ENCODE peak calls at places on chromosomes 13 and 19, in ten cellular contexts. F, X, S, V, I, D, Z, R, O and B are unnamed samples.

GRCh38 chr13:51937320-51938290 is 73.6 kb downstream of the ATP7B start:
- DNase-seq in X (no peak), F (no peak), R (no peak), S (no peak), Z (no peak), I (no peak), D (no peak), O (no peak), V (no peak), B (no peak)

GRCh38 chr13:67231481-67231940 is 1.4 kb upstream of the PCDH9 start:
- DNase-seq in F (no peak), O (no peak), Z (no peak), V (no peak), R (no peak), X (no peak), D (no peak), S (peak; percentile 8), I (no peak), B (no peak)

GRCh38 chr13:50576156-50576555 is 267.3 kb downstream of the DLEU7 start:
- DNase-seq in R (peak; percentile 69), Z (no peak), D (no peak), V (no peak), I (peak; percentile 80), F (no peak), O (no peak), S (no peak), X (peak; percentile 62), B (no peak)

GRCh38 chr13:95571941-95572340 is 19.4 kb downstream of the CLDN10 start:
- DNase-seq in O (no peak), V (no peak), F (no peak), X (no peak), I (no peak), D (no peak), Z (no peak), R (no peak), S (no peak), B (no peak)

GRCh38 chr13:33784738-33785137 is 33.2 kb upstream of the RFC3 start:
- DNase-seq in Z (no peak), I (no peak), X (no peak), D (no peak), O (no peak), V (no peak), S (no peak), R (no peak), F (no peak), B (no peak)

GRCh38 chr13:80399340-80400163 is 58.6 kb upstream of the SPRY2 start:
- DNase-seq in S (no peak), O (peak; percentile 89), F (no peak), X (peak; percentile 23), I (no peak), R (peak; percentile 76), Z (no peak), D (no peak), V (no peak), B (peak; percentile 52)

GRCh38 chr13:78610381-78610883 is 7.1 kb upstream of the POU4F1 start:
- DNase-seq in S (peak; percentile 4), V (no peak), D (no peak), I (no peak), X (no peak), R (no peak), Z (no peak), F (no peak), O (peak; percentile 10), B (no peak)

GRCh38 chr13:104832265-104832664 is 1703.2 kb downstream of the EFNB2 start:
- DNase-seq in S (no peak), F (no peak), V (no peak), D (no peak), I (no peak), X (no peak), R (no peak), O (no peak), Z (no peak), B (no peak)

GRCh38 chr19:3115411-3115810 is 20.4 kb upstream of the GNA15 start:
- DNase-seq in R (no peak), X (no peak), F (no peak), I (no peak), Z (no peak), D (no peak), S (no peak), O (no peak), V (no peak), B (no peak)

GRCh38 chr19:42091300-42092266 is 15.6 kb downstream of the ZNF574 start:
- DNase-seq in I (peak; percentile 59), F (no peak), V (no peak), D (no peak), O (peak; percentile 68), R (peak; percentile 62), X (peak; percentile 72), S (no peak), Z (no peak), B (peak; percentile 64)

GRCh38 chr19:12837225-12837624 is 1.1 kb upstream of the MAST1 start:
- DNase-seq in F (no peak), O (peak; percentile 72), V (no peak), S (no peak), D (no peak), X (no peak), Z (no peak), I (no peak), R (no peak), B (no peak)

GRCh38 chr19:12836529-12836863 is 1.8 kb upstream of the MAST1 start:
- DNase-seq in O (no peak), Z (no peak), D (no peak), R (no peak), X (no peak), F (no peak), I (no peak), V (no peak), S (no peak), B (no peak)

GRCh38 chr19:12838893-12839656 is 760 bp downstream of the MAST1 start:
- DNase-seq in X (no peak), Z (no peak), V (no peak), O (no peak), S (no peak), F (no peak), R (no peak), D (no peak), I (no peak), B (no peak)

GRCh38 chr19:12840091-12841079 is 2.1 kb downstream of the MAST1 start:
- DNase-seq in S (peak; percentile 47), I (peak; percentile 87), X (peak; percentile 84), Z (no peak), V (no peak), R (peak; percentile 71), O (peak; percentile 83), D (no peak), F (peak; percentile 77), B (peak; percentile 70)

DNA sequence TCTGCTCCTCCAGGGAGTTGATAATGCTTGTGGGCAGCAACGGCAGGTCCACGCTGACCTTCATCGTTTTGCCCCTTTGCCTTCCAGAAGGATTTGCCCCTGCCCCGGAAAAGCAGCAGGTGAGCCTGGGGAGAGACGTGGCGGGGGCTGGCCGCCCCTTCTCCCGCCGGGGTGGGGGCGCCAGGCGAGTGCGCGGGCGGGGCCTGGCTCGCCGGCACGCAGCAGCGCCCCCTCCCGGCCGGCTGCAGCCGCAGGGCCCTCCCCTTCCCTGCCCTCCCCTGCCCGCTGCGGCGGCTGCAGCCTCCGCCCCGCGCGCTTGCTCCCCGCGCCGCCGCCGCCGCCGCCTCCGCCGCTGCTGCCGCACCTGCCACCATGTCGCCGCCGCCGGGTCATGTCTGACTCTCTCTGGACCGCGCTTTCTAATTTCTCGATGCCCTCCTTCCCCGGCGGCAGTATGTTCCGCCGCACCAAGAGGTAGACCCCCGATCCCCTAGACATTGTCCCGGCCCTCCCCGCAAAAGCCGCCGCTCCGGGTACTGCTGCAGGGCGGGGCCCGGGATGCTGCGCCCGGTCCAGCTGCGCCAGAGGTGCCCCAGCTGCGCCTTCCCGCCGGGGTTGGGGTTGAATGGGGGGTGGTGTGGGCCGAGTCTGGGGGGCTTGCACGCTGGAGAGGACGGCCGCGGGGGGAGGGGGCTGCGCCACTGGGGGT is at the start of gene MAST1:
- DNase-seq in I (peak; percentile 68), D (no peak), F (peak; percentile 66), O (no peak), S (no peak), X (peak; percentile 46), R (peak; percentile 50), V (no peak), Z (no peak), B (peak; percentile 71)
- TF ChIP-seq CTCF in I (peak; percentile 46), D (no peak), F (no peak), O (peak; percentile 52), S (no peak), X (no peak), R (no peak), V (peak; percentile 41), Z (no peak), B (peak; percentile 50)

GRCh38 chr19:4709440-4710280 is 14.0 kb downstream of the DPP9 start:
- DNase-seq in V (no peak), X (no peak), R (peak; percentile 81), F (no peak), O (no peak), D (no peak), Z (no peak), S (peak; percentile 46), I (no peak), B (no peak)
- H3K36me3 ChIP-seq in V (peaks cover 97% of the 10 kb centered on the region), X (no peaks in the 10 kb centered on the region), R (peaks cover 68% of the 10 kb centered on the region), F (peaks cover 40% of the 10 kb centered on the region), O (peaks cover 34% of the 10 kb centered on the region), D (no peaks in the 10 kb centered on the region), Z (peaks cover 22% of the 10 kb centered on the region), S (peaks cover 33% of the 10 kb centered on the region), I (peaks cover 6% of the 10 kb centered on the region), B (peaks cover 71% of the 10 kb centered on the region)

DNA sequence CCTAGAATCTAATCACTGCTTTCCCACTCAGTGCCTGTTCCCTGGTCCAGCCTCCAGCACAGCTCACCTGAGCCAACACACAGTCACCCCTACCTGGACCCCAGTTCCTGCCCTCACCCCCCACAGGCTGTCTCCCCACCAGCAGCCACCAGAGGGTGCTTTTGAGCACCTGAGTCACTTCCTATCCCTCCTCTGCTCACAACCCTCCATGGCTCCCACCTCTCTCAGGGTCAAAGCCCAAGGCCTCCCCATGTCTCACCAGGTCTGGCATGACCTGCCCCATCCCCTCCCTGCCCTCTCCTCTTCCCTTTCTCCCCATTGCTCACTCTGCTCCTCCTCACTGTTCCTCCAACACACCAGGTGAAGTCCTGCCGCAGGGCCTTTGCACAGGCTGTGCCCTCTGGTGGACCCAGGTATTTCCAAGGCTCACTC is 7.1 kb upstream of the DPP9 start:
- DNase-seq in D (no peak), S (no peak), X (peak; percentile 37), O (no peak), I (peak; percentile 66), V (no peak), Z (no peak), F (no peak), R (no peak), B (peak; percentile 64)
- TF ChIP-seq CTCF in D (no peak), S (peak; percentile 59), X (peak; percentile 51), O (peak; percentile 71), I (peak; percentile 41), V (peak; percentile 23), Z (peak; percentile 20), F (peak; percentile 72), R (no peak), B (peak; percentile 46)

DNA sequence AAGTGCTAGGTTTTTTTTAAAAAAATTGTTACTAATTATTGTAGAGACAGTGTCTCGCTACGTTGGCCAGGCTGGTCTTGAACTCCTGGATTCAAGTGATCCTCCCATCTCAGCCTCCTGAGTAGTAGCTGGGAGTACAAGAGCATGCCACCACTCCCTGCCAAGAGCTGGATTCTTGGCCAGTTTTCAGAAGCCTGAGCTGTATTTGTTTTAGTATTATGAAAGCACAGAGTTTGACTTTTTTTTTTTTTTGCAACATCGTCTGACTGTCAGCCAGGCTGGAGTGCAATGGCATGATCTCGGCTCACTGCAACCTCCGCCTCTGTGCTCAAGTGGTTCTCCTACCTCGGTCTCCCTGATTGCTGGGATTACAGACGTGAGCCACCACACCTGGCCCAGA is 7.0 kb downstream of the ARMC6 start:
- DNase-seq in S (peak; percentile 65), R (peak; percentile 85), I (no peak), Z (peak; percentile 27), D (peak; percentile 74), O (peak; percentile 36), X (peak; percentile 35), F (no peak), V (no peak), B (no peak)
- H3K36me3 ChIP-seq in S (peaks cover 12% of the 10 kb centered on the region), R (peaks cover 43% of the 10 kb centered on the region), I (no peaks in the 10 kb centered on the region), Z (peaks cover 6% of the 10 kb centered on the region), D (no peaks in the 10 kb centered on the region), O (peaks cover 16% of the 10 kb centered on the region), X (no peaks in the 10 kb centered on the region), F (peaks cover 20% of the 10 kb centered on the region), V (peaks cover 39% of the 10 kb centered on the region), B (peaks cover 23% of the 10 kb centered on the region)